ENCODE peak calls at places on chromosomes 1 and 21, in six cellular contexts. P is Karpas-422, W is fibroblast of lung, O is left lung, L is GM23338, N is suprapubic skin. A is an unnamed sample.
A peak's percentile ranks its signal among the peaks of the same experiment; 100 is the strongest.

GRCh38 chr1:155979525-155980343 is 1.4 kb upstream of the ARHGEF2 start:
- DNase-seq in P (peak; percentile 87), W (no peak), O (no peak), L (no peak), N (no peak), A (no peak)

GRCh38 chr1:246597340-246597739 is 31.1 kb downstream of the CNST start:
- DNase-seq in P (no peak), W (peak; percentile 94), O (no peak), L (no peak), N (no peak), A (no peak)

GRCh38 chr1:166350490-166350889 is 183.7 kb upstream of the FAM78B start:
- DNase-seq in P (no peak), W (no peak), O (no peak), L (peak; percentile 32), N (no peak), A (no peak)

GRCh38 chr1:188140958-188141357 is 1312.2 kb downstream of the PLA2G4A start:
- DNase-seq in P (no peak), W (no peak), O (no peak), L (no peak), N (no peak), A (no peak)

GRCh38 chr1:207817778-207818751 is 66.2 kb downstream of the CD46 start:
- DNase-seq in P (no peak), W (no peak), O (no peak), L (no peak), N (peak; percentile 77), A (no peak)

GRCh38 chr1:49416758-49417157 is 607.0 kb downstream of the AGBL4 start:
- DNase-seq in P (no peak), W (no peak), O (no peak), L (no peak), N (no peak), A (no peak)

GRCh38 chr1:151147132-151147503 is 687 bp upstream of the SEMA6C start:
- DNase-seq in P (no peak), W (no peak), O (no peak), L (no peak), N (no peak), A (no peak)

GRCh38 chr1:3483801-3484444 is 29.5 kb downstream of the ARHGEF16 start:
- DNase-seq in P (peak; percentile 69), W (no peak), O (no peak), L (peak; percentile 91), N (no peak), A (no peak)

GRCh38 chr1:43849670-43850069 is 83.9 kb upstream of the ARTN start:
- DNase-seq in P (peak; percentile 55), W (no peak), O (no peak), L (no peak), N (no peak), A (no peak)

GRCh38 chr1:234643111-234643849 is 33.3 kb upstream of the IRF2BP2 start:
- DNase-seq in P (no peak), W (no peak), O (peak; percentile 72), L (no peak), N (no peak), A (no peak)

GRCh38 chr1:63575340-63575826 is 17.8 kb upstream of the PGM1 start:
- DNase-seq in P (peak; percentile 77), W (peak; percentile 59), O (no peak), L (peak; percentile 44), N (no peak), A (no peak)

GRCh38 chr1:208185801-208186201 is 58.4 kb downstream of the PLXNA2 start:
- DNase-seq in P (no peak), W (no peak), O (no peak), L (no peak), N (no peak), A (no peak)

GRCh38 chr21:30408782-30409494 is 13.1 kb downstream of the KRTAP13-1 start:
- DNase-seq in P (peak; percentile 75), W (peak; percentile 5), O (peak; percentile 82), L (peak; percentile 96), N (no peak), A (no peak)

GRCh38 chr1:172637522-172637921 is 21.4 kb upstream of the FASLG start:
- DNase-seq in P (no peak), W (peak; percentile 58), O (no peak), L (no peak), N (no peak), A (no peak)

GRCh38 chr1:229221106-229222019 is 49.5 kb upstream of the RAB4A start:
- DNase-seq in P (no peak), W (peak; percentile 92), O (no peak), L (no peak), N (no peak), A (no peak)

DNA sequence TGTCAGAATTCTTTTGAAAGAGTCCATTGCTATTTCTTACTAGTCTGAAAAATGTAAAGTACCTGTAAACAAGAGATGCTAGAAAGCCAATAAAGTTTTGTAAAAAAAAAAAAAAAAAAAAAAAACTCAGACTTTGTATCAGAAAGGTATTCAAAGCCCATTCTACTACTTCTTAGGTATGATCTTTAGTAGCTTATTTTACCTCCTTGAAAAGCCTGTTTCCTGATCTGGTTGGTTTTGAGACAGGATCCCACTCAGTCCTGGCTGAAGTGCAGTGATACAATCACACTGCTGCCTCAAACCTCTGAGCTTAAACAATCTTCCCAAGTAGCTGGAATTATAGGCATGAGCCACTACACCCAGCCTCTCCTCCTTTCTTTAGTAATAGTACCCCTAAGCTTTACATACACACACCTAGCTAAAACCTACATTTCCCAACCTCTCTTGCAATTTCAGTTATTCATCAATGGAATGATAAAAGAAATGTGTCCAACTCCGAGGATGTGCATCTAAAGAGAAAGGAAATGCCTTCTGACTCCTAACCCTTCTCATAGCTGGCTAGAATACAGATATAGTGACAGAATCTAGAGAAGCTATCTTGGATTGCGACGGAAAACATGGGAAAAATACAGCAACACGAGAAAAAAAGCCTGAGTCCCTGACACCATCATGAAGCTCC is 30.6 kb downstream of the EPS15 start:
- DNase-seq in P (peak; percentile 75), W (no peak), O (no peak), L (peak; percentile 2), N (no peak), A (no peak)
- H3K27ac ChIP-seq in P (peak overlapping the region; percentile 32), W (no peak overlapping the region), O (no peak overlapping the region), L (peak overlapping the region; percentile 23), N (no peak overlapping the region), A (no peak overlapping the region)

GRCh38 chr1:180611016-180611930 is 20.5 kb upstream of the XPR1 start:
- DNase-seq in P (peak; percentile 88), W (peak; percentile 39), O (no peak), L (no peak), N (no peak), A (peak; percentile 1)

GRCh38 chr1:180610556-180611015 is 21.2 kb upstream of the XPR1 start:
- DNase-seq in P (no peak), W (no peak), O (no peak), L (peak; percentile 60), N (no peak), A (no peak)

GRCh38 chr1:180612591-180612990 is 19.2 kb upstream of the XPR1 start:
- DNase-seq in P (no peak), W (no peak), O (no peak), L (no peak), N (no peak), A (no peak)

GRCh38 chr1:180606109-180606508 is 25.7 kb upstream of the XPR1 start:
- DNase-seq in P (no peak), W (no peak), O (no peak), L (no peak), N (no peak), A (no peak)

DNA sequence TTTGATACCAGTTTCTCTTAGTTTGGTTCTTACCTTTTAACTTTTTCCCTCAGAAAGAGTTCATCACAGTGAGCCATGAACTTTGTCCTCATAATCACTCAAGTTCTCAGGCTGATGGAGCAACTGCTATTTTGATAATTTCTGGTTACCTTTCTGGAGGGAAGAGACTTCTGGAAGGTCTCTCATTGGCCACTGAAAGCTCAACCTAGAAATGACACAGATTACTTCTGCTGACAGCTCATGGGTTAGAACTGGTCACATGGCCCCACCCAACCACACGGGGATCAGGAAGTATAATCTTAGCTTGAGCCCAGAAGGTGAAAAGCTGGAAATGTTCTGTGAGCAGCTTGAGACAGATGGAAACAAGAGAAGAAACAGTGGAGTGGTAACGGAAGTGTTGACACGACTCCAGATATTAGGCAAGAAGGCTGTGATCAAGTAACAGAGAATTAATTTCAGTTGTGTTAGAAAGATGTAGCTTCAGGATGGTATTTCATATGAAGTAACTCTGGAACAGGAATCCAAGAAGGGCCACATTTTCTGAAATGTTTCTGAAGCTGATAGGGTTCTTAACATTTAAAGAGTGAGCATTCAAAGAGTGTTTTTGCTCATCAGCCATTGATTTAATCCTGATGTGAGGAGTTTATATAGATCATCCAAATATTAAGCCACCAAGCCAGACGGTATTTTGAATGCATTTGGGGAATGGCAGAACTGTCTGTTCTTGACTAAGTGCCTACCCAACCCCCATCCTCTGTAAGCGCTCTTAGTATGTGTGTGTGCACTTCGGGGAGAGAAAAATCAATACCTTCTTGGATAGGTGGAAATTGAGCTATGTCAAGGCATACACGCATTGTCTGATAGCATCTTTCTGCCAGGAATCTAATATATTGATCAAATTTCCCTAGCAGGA is 21.9 kb upstream of the XPR1 start:
- DNase-seq in P (no peak), W (peak; percentile 51), O (no peak), L (no peak), N (no peak), A (no peak)
- H3K27ac ChIP-seq in P (no peak overlapping the region), W (no peak overlapping the region), O (no peak overlapping the region), L (no peak overlapping the region), N (no peak overlapping the region), A (no peak overlapping the region)

GRCh38 chr1:47812848-47813508 is 184.2 kb downstream of the TRABD2B start:
- DNase-seq in P (no peak), W (no peak), O (no peak), L (no peak), N (no peak), A (no peak)
- H3K27ac ChIP-seq in P (no peak overlapping the region), W (no peak overlapping the region), O (no peak overlapping the region), L (no peak overlapping the region), N (no peak overlapping the region), A (no peak overlapping the region)

DNA sequence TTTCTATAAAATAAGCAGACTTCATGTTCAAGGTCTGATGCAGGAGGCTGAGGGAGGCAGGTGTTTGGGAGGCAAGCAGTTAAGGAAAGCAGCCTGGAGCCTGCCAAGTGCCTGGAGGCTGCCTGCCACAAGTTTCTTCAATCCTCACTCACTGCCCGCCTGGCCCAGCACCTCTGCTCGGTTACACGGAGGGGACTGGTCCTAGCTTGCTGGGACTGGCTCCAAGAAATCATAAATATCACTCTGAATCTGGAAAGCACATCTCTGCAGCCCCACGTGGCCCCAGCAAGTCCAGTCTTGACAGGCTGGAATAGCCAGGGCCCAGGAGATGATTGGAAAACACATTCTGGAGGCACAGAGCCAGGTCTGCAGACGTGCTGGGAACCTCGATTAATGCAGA is 83.9 kb downstream of the BCAR3 start:
- DNase-seq in P (no peak), W (peak; percentile 62), O (no peak), L (no peak), N (no peak), A (no peak)
- H3K27ac ChIP-seq in P (no peak overlapping the region), W (no peak overlapping the region), O (no peak overlapping the region), L (no peak overlapping the region), N (no peak overlapping the region), A (no peak overlapping the region)